ENCODE peak calls at places on chromosomes 6 and 20, in eight cellular contexts. U is astrocyte; N is IMR-90; Y is effector memory CD4-positive, alpha-beta T cell; F is left lung; R is fibroblast of lung; W is CD4-positive, CD25-positive, alpha-beta regulatory T cell; E is keratinocyte. B is an unnamed sample. For H3K27me3, the result is how much of the 10 kb centered on the place peaks cover.

GRCh38 chr20:51497542-51498467 is 44.7 kb downstream of the NFATC2 start:
- DNase-seq in E (no peak), U (peak), Y (peak), R (peak), N (peak), W (peak), F (no peak), B (no peak)

GRCh38 chr20:62508641-62509051 is 32.9 kb upstream of the GATA5 start:
- DNase-seq in F (no peak), Y (no peak), U (no peak), E (no peak), W (no peak), N (no peak), R (no peak), B (no peak)

GRCh38 chr20:62929051-62929538 is 2.8 kb upstream of the DIDO1 start:
- DNase-seq in U (no peak), N (peak), R (peak), E (no peak), W (peak), Y (peak), F (peak), B (no peak)

GRCh38 chr6:147782302-147782701 is 273.8 kb downstream of the SAMD5 start:
- DNase-seq in Y (no peak), F (no peak), U (peak), R (peak), N (peak), W (no peak), E (no peak), B (no peak)

GRCh38 chr20:44019638-44020335 is 105.1 kb downstream of the TOX2 start:
- DNase-seq in R (peak), N (peak), Y (peak), F (no peak), W (no peak), E (no peak), U (peak), B (no peak)

GRCh38 chr6:148064406-148065134 is 278.1 kb upstream of the SASH1 start:
- DNase-seq in W (no peak), E (no peak), R (peak), N (peak), U (peak), Y (no peak), F (peak), B (peak)

GRCh38 chr6:110493253-110493800 is 16.9 kb upstream of the SLC22A16 start:
- DNase-seq in E (no peak), Y (no peak), U (no peak), F (no peak), W (no peak), N (no peak), R (no peak), B (no peak)

GRCh38 chr6:104789770-104790190 is 69.9 kb downstream of the HACE1 start:
- DNase-seq in R (peak), N (peak), U (peak), W (peak), F (no peak), E (no peak), Y (no peak), B (no peak)

GRCh38 chr6:28134015-28134414 is 7.7 kb upstream of the ZKSCAN8 start:
- DNase-seq in U (peak), W (no peak), Y (no peak), E (no peak), R (peak), F (no peak), N (peak), B (no peak)

GRCh38 chr6:76453270-76453669 is 380.8 kb upstream of the IMPG1 start:
- DNase-seq in R (no peak), N (no peak), W (no peak), U (no peak), Y (no peak), E (no peak), F (no peak), B (no peak)

GRCh38 chr6:43129434-43130194 is 41.5 kb upstream of the SRF start:
- DNase-seq in E (no peak), U (no peak), R (peak), N (peak), Y (no peak), F (no peak), W (no peak), B (no peak)

GRCh38 chr6:29631860-29632731 is 887 bp downstream of the GABBR1 start:
- DNase-seq in U (peak), N (peak), F (peak), E (no peak), W (peak), R (peak), Y (peak), B (no peak)

GRCh38 chr20:34951252-34951651 is 4.4 kb downstream of the GSS start:
- DNase-seq in Y (no peak), F (no peak), N (no peak), W (no peak), U (no peak), E (no peak), R (no peak), B (no peak)

GRCh38 chr20:47665221-47665991 is 119.9 kb downstream of the SULF2 start:
- DNase-seq in F (no peak), N (no peak), E (peak), W (no peak), U (no peak), R (no peak), Y (no peak), B (no peak)

GRCh38 chr6:159720708-159721107 is 6.6 kb upstream of the WTAP start:
- DNase-seq in W (peak), F (no peak), Y (peak), E (no peak), N (no peak), U (no peak), R (no peak), B (no peak)

GRCh38 chr6:148611213-148611612 is 135.6 kb upstream of the UST start:
- DNase-seq in W (no peak), N (no peak), Y (no peak), E (no peak), F (peak), R (peak), U (peak), B (peak)

GRCh38 chr6:157535354-157536217 is 154.6 kb downstream of the ZDHHC14 start:
- DNase-seq in Y (no peak), F (no peak), U (peak), N (peak), E (peak), R (peak), W (no peak), B (peak)

GRCh38 chr6:127276336-127276735 is 9.7 kb downstream of the RNF146 start:
- DNase-seq in E (no peak), W (no peak), N (no peak), U (no peak), R (no peak), F (no peak), Y (no peak), B (no peak)

GRCh38 chr6:134374486-134374885 is 56.6 kb upstream of the SGK1 start:
- DNase-seq in F (no peak), E (no peak), N (peak), W (no peak), R (peak), U (peak), Y (no peak), B (no peak)

GRCh38 chr20:60535211-60535610 is 577.0 kb downstream of the CDH26 start:
- DNase-seq in W (no peak), U (no peak), R (no peak), F (no peak), E (no peak), Y (no peak), N (no peak), B (no peak)

GRCh38 chr6:125231574-125232343 is 70.0 kb downstream of the HDDC2 start:
- DNase-seq in N (no peak), R (no peak), U (no peak), W (no peak), F (no peak), Y (no peak), E (no peak), B (no peak)

GRCh38 chr6:98957440-98957839 is 9.7 kb upstream of the FBXL4 start:
- DNase-seq in W (no peak), Y (no peak), U (peak), N (peak), E (no peak), R (peak), F (no peak), B (peak)

GRCh38 chr6:27138837-27139752 is 108.4 kb upstream of the PRSS16 start:
- DNase-seq in W (peak), E (no peak), N (peak), U (no peak), F (peak), R (peak), Y (peak), B (no peak)

GRCh38 chr20:23350855-23351838 is 556 bp downstream of the NXT1 start:
- DNase-seq in R (peak), U (peak), N (peak), E (no peak), W (peak), Y (peak), F (peak), B (no peak)

GRCh38 chr6:34451192-34451591 is 14.7 kb upstream of the PACSIN1 start:
- DNase-seq in E (no peak), F (no peak), Y (no peak), U (no peak), W (no peak), N (no peak), R (no peak), B (no peak)

GRCh38 chr20:4891997-4892396 is 109.3 kb downstream of the SLC23A2 start:
- DNase-seq in U (no peak), R (no peak), N (no peak), F (no peak), E (no peak), W (no peak), Y (no peak), B (no peak)

GRCh38 chr6:39387785-39388184 is 65.3 kb upstream of the KCNK16 start:
- DNase-seq in W (no peak), N (no peak), R (no peak), F (no peak), U (no peak), E (no peak), Y (no peak), B (no peak)

GRCh38 chr6:52647199-52647598 is 23.7 kb upstream of the TMEM14A start:
- DNase-seq in R (peak), E (no peak), W (no peak), N (peak), F (no peak), U (no peak), Y (no peak), B (no peak)

GRCh38 chr6:54335871-54336270 is 27.6 kb downstream of the TINAG start:
- DNase-seq in E (peak), F (no peak), R (peak), N (peak), Y (no peak), U (peak), W (no peak), B (peak)

GRCh38 chr20:15449061-15449460 is 1111.6 kb upstream of the FLRT3 start:
- DNase-seq in R (no peak), Y (no peak), E (no peak), W (no peak), N (no peak), F (no peak), U (no peak), B (no peak)

GRCh38 chr6:11730645-11731044 is 48.0 kb downstream of the ADTRP start:
- DNase-seq in E (no peak), W (peak), N (no peak), F (no peak), R (no peak), Y (no peak), U (no peak), B (no peak)

DNA sequence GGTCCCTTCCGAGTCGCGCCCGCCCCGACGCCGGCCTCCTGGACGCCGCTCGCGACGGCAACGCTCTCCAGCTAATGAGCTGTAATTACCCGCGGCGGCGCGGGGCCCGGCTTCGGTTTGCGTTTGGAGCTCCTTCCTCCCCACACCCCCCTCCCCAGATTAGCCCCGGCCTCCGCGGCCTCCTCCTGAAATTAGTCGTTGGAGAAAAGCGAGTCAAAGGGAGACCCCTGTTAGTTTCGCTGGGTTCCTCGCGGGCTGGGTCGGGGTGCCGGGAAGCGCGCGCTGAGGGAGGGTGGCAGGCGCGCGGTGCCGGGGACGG is 4.7 kb downstream of the FOXC1 start:
- DNase-seq in W (no peak), E (no peak), Y (no peak), N (no peak), U (no peak), R (no peak), F (no peak), B (no peak)
- H3K27me3 ChIP-seq in W (under half), E (under half), Y (half or more), N (under half), U (under half), R (under half), F (half or more), B (under half)

GRCh38 chr20:17629025-17629424 is 53.0 kb downstream of the RRBP1 start:
- DNase-seq in N (no peak), E (no peak), F (no peak), U (no peak), W (no peak), Y (no peak), R (no peak), B (no peak)
- H3K27me3 ChIP-seq in N (under half), E (under half), F (under half), U (under half), W (under half), Y (under half), R (under half), B (under half)

GRCh38 chr20:2431185-2431584 is 39.4 kb downstream of the SNRPB start:
- DNase-seq in N (no peak), W (no peak), F (no peak), R (no peak), E (no peak), Y (no peak), U (no peak), B (no peak)
- H3K27me3 ChIP-seq in N (under half), W (under half), F (under half), R (under half), E (under half), Y (under half), U (under half), B (under half)

DNA sequence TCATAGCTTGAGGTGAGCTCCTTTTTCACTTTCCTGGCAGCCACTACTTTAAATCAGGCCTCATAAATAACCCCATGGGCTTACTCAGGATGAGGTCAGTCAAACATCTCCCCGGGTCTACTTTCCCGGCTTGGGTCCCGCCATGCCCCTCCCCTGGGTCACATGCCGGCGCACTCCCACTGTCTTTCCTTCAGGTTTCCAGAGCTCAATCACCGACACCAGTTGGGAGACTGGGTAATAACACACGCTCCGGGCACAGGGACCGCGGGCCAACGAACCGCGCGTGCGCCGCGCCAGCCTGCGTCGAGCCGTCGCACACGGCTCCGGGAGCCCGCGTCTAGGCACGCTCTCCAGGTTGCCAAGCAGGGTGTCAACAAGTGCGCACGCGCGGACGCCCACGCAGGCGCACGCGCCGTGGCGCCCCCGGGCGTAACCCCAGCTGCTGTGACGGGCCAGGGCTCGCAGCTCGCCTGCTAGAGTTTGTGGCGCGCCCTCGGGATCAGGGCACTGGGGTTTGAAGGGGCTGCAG is 31.6 kb downstream of the TFAP2B start:
- DNase-seq in N (no peak), F (no peak), E (peak), W (no peak), Y (no peak), R (no peak), U (no peak), B (no peak)
- H3K27me3 ChIP-seq in N (under half), F (half or more), E (under half), W (under half), Y (under half), R (under half), U (under half), B (under half)

GRCh38 chr6:793261-793660 is 100.3 kb upstream of the EXOC2 start:
- DNase-seq in U (no peak), F (no peak), Y (no peak), N (no peak), W (no peak), R (no peak), E (no peak), B (no peak)
- H3K27me3 ChIP-seq in U (under half), F (under half), Y (under half), N (under half), W (under half), R (under half), E (under half), B (under half)

GRCh38 chr20:46145646-46146045 is 27.5 kb downstream of the CD40 start:
- DNase-seq in U (no peak), R (no peak), Y (no peak), W (no peak), N (no peak), F (no peak), E (no peak), B (no peak)
- H3K27me3 ChIP-seq in U (under half), R (under half), Y (under half), W (under half), N (under half), F (under half), E (under half), B (under half)